ENCODE peak calls at places on chromosome 6, in seven cellular contexts. One of them, this sample, is unnamed.

GRCh38 chr6:1267057-1267732 is 44.7 kb upstream of the FOXQ1 start:
- DNase-seq in IMR-90: no peak
- DNase-seq in CD8-positive, alpha-beta T cell: no peak
- DNase-seq in PC-3: peak
- DNase-seq in right atrium auricular region: no peak
- DNase-seq in HCT116: no peak
- DNase-seq in dorsolateral prefrontal cortex: no peak
- DNase-seq in this sample: no peak

GRCh38 chr6:52087498-52087999 is at the start of gene PKHD1:
- DNase-seq in PC-3: peak
- DNase-seq in right atrium auricular region: no peak
- DNase-seq in dorsolateral prefrontal cortex: no peak
- DNase-seq in CD8-positive, alpha-beta T cell: no peak
- DNase-seq in IMR-90: peak
- DNase-seq in HCT116: peak
- DNase-seq in this sample: no peak

GRCh38 chr6:160978141-160978926 is 13.2 kb upstream of the MAP3K4 start:
- DNase-seq in PC-3: no peak
- DNase-seq in right atrium auricular region: no peak
- DNase-seq in IMR-90: peak
- DNase-seq in dorsolateral prefrontal cortex: no peak
- DNase-seq in CD8-positive, alpha-beta T cell: no peak
- DNase-seq in HCT116: no peak
- DNase-seq in this sample: no peak

GRCh38 chr6:28895131-28895812 is 28.5 kb downstream of the TRIM27 start:
- DNase-seq in PC-3: peak
- DNase-seq in right atrium auricular region: peak
- DNase-seq in dorsolateral prefrontal cortex: peak
- DNase-seq in HCT116: peak
- DNase-seq in CD8-positive, alpha-beta T cell: peak
- DNase-seq in IMR-90: peak
- DNase-seq in this sample: peak

GRCh38 chr6:119028106-119028505 is 50.4 kb downstream of the FAM184A start:
- DNase-seq in IMR-90: no peak
- DNase-seq in dorsolateral prefrontal cortex: no peak
- DNase-seq in right atrium auricular region: no peak
- DNase-seq in PC-3: no peak
- DNase-seq in HCT116: no peak
- DNase-seq in CD8-positive, alpha-beta T cell: no peak
- DNase-seq in this sample: no peak

GRCh38 chr6:141258516-141258915 is 874.2 kb upstream of the GJE1 start:
- DNase-seq in IMR-90: no peak
- DNase-seq in dorsolateral prefrontal cortex: no peak
- DNase-seq in right atrium auricular region: no peak
- DNase-seq in HCT116: no peak
- DNase-seq in CD8-positive, alpha-beta T cell: no peak
- DNase-seq in PC-3: no peak
- DNase-seq in this sample: no peak

GRCh38 chr6:5984150-5985089 is 22.3 kb downstream of the NRN1 start:
- DNase-seq in dorsolateral prefrontal cortex: no peak
- DNase-seq in right atrium auricular region: no peak
- DNase-seq in IMR-90: no peak
- DNase-seq in PC-3: no peak
- DNase-seq in HCT116: no peak
- DNase-seq in CD8-positive, alpha-beta T cell: no peak
- DNase-seq in this sample: peak

GRCh38 chr6:109625199-109625598 is 65.8 kb downstream of the AK9 start:
- DNase-seq in IMR-90: no peak
- DNase-seq in HCT116: no peak
- DNase-seq in right atrium auricular region: no peak
- DNase-seq in CD8-positive, alpha-beta T cell: no peak
- DNase-seq in dorsolateral prefrontal cortex: no peak
- DNase-seq in PC-3: no peak
- DNase-seq in this sample: no peak

GRCh38 chr6:164133095-164133494 is 718.6 kb downstream of the QKI start:
- DNase-seq in HCT116: peak
- DNase-seq in right atrium auricular region: no peak
- DNase-seq in dorsolateral prefrontal cortex: no peak
- DNase-seq in PC-3: peak
- DNase-seq in CD8-positive, alpha-beta T cell: no peak
- DNase-seq in IMR-90: no peak
- DNase-seq in this sample: no peak

GRCh38 chr6:41724638-41725501 is 10.5 kb downstream of the TFEB start:
- DNase-seq in IMR-90: no peak
- DNase-seq in CD8-positive, alpha-beta T cell: no peak
- DNase-seq in PC-3: no peak
- DNase-seq in HCT116: no peak
- DNase-seq in dorsolateral prefrontal cortex: no peak
- DNase-seq in right atrium auricular region: no peak
- DNase-seq in this sample: no peak

GRCh38 chr6:53579338-53579737 is 34.4 kb upstream of the GCLC start:
- DNase-seq in PC-3: no peak
- DNase-seq in dorsolateral prefrontal cortex: no peak
- DNase-seq in right atrium auricular region: no peak
- DNase-seq in IMR-90: no peak
- DNase-seq in CD8-positive, alpha-beta T cell: no peak
- DNase-seq in HCT116: no peak
- DNase-seq in this sample: no peak

GRCh38 chr6:16391451-16391912 is 153.1 kb downstream of the GMPR start:
- DNase-seq in CD8-positive, alpha-beta T cell: no peak
- DNase-seq in HCT116: no peak
- DNase-seq in IMR-90: peak
- DNase-seq in PC-3: no peak
- DNase-seq in dorsolateral prefrontal cortex: no peak
- DNase-seq in right atrium auricular region: no peak
- DNase-seq in this sample: no peak

GRCh38 chr6:154690857-154691256 is 42.4 kb upstream of the SCAF8 start:
- DNase-seq in PC-3: no peak
- DNase-seq in CD8-positive, alpha-beta T cell: no peak
- DNase-seq in HCT116: no peak
- DNase-seq in right atrium auricular region: no peak
- DNase-seq in dorsolateral prefrontal cortex: no peak
- DNase-seq in IMR-90: no peak
- DNase-seq in this sample: no peak

GRCh38 chr6:161226005-161226964 is 47.6 kb downstream of the AGPAT4 start:
- DNase-seq in dorsolateral prefrontal cortex: no peak
- DNase-seq in PC-3: no peak
- DNase-seq in IMR-90: no peak
- DNase-seq in HCT116: no peak
- DNase-seq in right atrium auricular region: no peak
- DNase-seq in CD8-positive, alpha-beta T cell: peak
- DNase-seq in this sample: no peak

GRCh38 chr6:5184878-5185277 is 75.9 kb downstream of the LYRM4 start:
- DNase-seq in HCT116: no peak
- DNase-seq in dorsolateral prefrontal cortex: no peak
- DNase-seq in CD8-positive, alpha-beta T cell: no peak
- DNase-seq in PC-3: no peak
- DNase-seq in right atrium auricular region: no peak
- DNase-seq in IMR-90: no peak
- DNase-seq in this sample: no peak

GRCh38 chr6:128520436-128521301 is at the start of gene PTPRK:
- DNase-seq in IMR-90: peak
- DNase-seq in dorsolateral prefrontal cortex: peak
- DNase-seq in PC-3: peak
- DNase-seq in HCT116: peak
- DNase-seq in right atrium auricular region: peak
- DNase-seq in CD8-positive, alpha-beta T cell: peak
- DNase-seq in this sample: peak

GRCh38 chr6:38944655-38945279 is 103.8 kb upstream of the GLP1R start:
- DNase-seq in HCT116: no peak
- DNase-seq in dorsolateral prefrontal cortex: no peak
- DNase-seq in IMR-90: no peak
- DNase-seq in PC-3: no peak
- DNase-seq in right atrium auricular region: no peak
- DNase-seq in CD8-positive, alpha-beta T cell: no peak
- DNase-seq in this sample: no peak

GRCh38 chr6:24951831-24952299 is 16.1 kb upstream of the RIPOR2 start:
- DNase-seq in dorsolateral prefrontal cortex: no peak
- DNase-seq in CD8-positive, alpha-beta T cell: peak
- DNase-seq in IMR-90: no peak
- DNase-seq in HCT116: no peak
- DNase-seq in PC-3: no peak
- DNase-seq in right atrium auricular region: no peak
- DNase-seq in this sample: no peak

GRCh38 chr6:33249732-33250625 is 21.7 kb downstream of the VPS52 start:
- DNase-seq in CD8-positive, alpha-beta T cell: no peak
- DNase-seq in dorsolateral prefrontal cortex: no peak
- DNase-seq in right atrium auricular region: no peak
- DNase-seq in PC-3: peak
- DNase-seq in IMR-90: peak
- DNase-seq in HCT116: no peak
- DNase-seq in this sample: peak

GRCh38 chr6:66326228-66326627 is 619.2 kb upstream of the EYS start:
- DNase-seq in right atrium auricular region: no peak
- DNase-seq in CD8-positive, alpha-beta T cell: no peak
- DNase-seq in PC-3: peak
- DNase-seq in IMR-90: no peak
- DNase-seq in dorsolateral prefrontal cortex: no peak
- DNase-seq in HCT116: no peak
- DNase-seq in this sample: no peak

GRCh38 chr6:43436577-43437282 is 9.4 kb downstream of the ABCC10 start:
- DNase-seq in HCT116: no peak
- DNase-seq in CD8-positive, alpha-beta T cell: no peak
- DNase-seq in dorsolateral prefrontal cortex: no peak
- DNase-seq in PC-3: peak
- DNase-seq in right atrium auricular region: no peak
- DNase-seq in IMR-90: peak
- DNase-seq in this sample: no peak

GRCh38 chr6:72620866-72621242 is 1.0 kb upstream of the KCNQ5 start:
- DNase-seq in HCT116: no peak
- DNase-seq in IMR-90: no peak
- DNase-seq in right atrium auricular region: no peak
- DNase-seq in PC-3: no peak
- DNase-seq in CD8-positive, alpha-beta T cell: peak
- DNase-seq in dorsolateral prefrontal cortex: no peak
- DNase-seq in this sample: peak
- H3K27ac ChIP-seq in HCT116: no peak
- H3K27ac ChIP-seq in IMR-90: no peak
- H3K27ac ChIP-seq in right atrium auricular region: no peak
- H3K27ac ChIP-seq in PC-3: no peak
- H3K27ac ChIP-seq in CD8-positive, alpha-beta T cell: peak
- H3K27ac ChIP-seq in dorsolateral prefrontal cortex: peak
- H3K27ac ChIP-seq in this sample: peak

DNA sequence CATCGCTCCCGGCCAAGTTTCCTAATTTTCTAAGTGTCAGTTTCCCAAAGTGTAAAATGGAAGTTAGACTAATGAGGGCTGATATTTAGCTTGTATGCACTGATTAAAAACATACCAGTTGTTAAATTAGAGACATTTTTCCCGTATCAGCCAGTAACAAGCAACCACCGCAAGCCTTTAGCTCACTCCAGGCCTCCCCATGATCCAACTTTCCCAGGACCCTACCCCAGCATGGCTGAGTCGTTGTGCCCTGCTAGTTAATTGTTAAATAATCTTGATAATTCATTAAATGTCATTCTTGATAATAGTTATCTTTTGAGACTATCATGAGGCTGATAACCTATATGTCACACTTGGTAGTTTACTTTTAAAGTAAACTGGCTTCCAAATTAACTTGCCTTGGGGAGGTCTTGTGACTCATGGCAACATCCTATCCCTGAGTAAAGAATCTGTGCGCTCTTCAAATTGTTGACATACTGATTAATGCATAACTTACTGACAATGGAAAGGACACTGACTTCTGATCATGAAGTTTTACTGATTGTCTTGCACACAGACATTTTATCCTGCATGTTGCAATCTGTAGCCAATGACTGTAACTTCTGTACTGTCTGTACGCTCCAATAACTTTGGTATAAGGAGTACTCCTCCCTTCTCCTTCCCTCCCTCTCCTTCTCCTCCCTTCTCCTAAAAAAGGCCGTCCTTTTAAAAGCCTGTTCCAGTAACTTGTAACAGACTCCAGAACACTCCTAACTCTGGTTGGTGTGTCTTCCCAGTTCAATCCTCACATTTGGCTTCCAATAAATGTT is 6.3 kb upstream of the GTF3C6 start:
- DNase-seq in HCT116: no peak
- DNase-seq in CD8-positive, alpha-beta T cell: no peak
- DNase-seq in PC-3: peak
- DNase-seq in dorsolateral prefrontal cortex: no peak
- DNase-seq in right atrium auricular region: no peak
- DNase-seq in IMR-90: peak
- DNase-seq in this sample: no peak
- H3K27ac ChIP-seq in HCT116: no peak
- H3K27ac ChIP-seq in CD8-positive, alpha-beta T cell: no peak
- H3K27ac ChIP-seq in PC-3: peak
- H3K27ac ChIP-seq in dorsolateral prefrontal cortex: no peak
- H3K27ac ChIP-seq in right atrium auricular region: no peak
- H3K27ac ChIP-seq in IMR-90: no peak
- H3K27ac ChIP-seq in this sample: no peak

DNA sequence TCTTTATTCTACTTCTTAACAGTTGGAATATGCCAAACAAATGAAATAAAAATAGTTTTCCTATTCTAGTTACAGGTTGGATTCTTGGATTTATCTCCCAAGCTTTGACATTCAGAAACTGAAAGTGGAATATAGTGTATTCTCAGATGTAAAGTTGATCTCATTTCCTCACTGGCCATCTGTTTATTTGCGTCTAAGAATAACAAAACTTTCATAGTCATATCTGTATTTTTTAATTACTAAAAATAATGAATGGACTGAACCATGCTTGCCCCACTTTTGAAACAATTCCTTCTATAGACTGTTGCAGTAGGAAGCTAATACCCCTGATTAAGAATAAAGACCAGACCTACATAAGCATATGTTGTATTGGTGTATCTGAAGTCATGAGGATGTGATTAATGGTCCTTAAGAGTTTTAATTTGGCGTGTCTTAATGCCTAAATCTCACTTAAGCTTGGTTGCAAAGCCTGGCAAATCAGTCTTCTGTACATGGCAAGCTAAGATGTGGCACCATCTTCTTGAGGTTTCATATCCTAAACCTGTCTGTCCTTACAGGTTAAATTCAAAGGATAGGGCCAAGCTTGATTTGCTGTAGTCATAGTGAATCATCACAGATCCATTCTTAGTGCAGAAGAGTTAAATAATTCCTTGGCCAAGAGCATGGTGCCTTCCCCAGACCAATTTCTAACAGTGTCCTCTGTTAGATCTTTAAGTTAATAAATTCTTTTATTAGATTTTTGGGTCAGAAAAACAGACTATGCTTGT is 58.9 kb downstream of the FOXO3 start:
- DNase-seq in HCT116: no peak
- DNase-seq in right atrium auricular region: no peak
- DNase-seq in dorsolateral prefrontal cortex: no peak
- DNase-seq in CD8-positive, alpha-beta T cell: no peak
- DNase-seq in PC-3: peak
- DNase-seq in IMR-90: peak
- DNase-seq in this sample: no peak
- H3K27ac ChIP-seq in HCT116: no peak
- H3K27ac ChIP-seq in right atrium auricular region: peak
- H3K27ac ChIP-seq in dorsolateral prefrontal cortex: no peak
- H3K27ac ChIP-seq in CD8-positive, alpha-beta T cell: no peak
- H3K27ac ChIP-seq in PC-3: no peak
- H3K27ac ChIP-seq in IMR-90: no peak
- H3K27ac ChIP-seq in this sample: peak

DNA sequence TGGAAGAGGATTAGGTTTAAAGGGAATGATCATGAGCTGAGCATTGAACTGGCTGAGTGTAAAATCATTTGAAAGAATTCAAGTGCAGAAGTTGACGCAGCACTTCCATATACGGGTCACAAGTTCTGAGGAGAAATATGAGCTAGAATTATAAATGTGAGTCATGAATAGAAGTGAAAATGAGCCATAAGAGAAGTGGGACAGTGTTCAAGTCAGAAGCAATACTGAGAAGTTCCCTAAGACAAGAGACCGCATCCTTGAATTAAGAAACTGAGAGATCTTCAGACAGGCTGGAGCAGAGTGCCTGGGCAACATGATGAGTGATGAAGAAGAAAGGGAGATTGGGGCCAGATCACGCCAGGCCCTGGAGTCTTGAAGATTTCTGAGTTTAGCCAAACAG is 209.7 kb downstream of the TBX18 start:
- DNase-seq in right atrium auricular region: no peak
- DNase-seq in IMR-90: no peak
- DNase-seq in HCT116: no peak
- DNase-seq in CD8-positive, alpha-beta T cell: no peak
- DNase-seq in dorsolateral prefrontal cortex: no peak
- DNase-seq in PC-3: no peak
- DNase-seq in this sample: no peak
- H3K27ac ChIP-seq in right atrium auricular region: no peak
- H3K27ac ChIP-seq in IMR-90: no peak
- H3K27ac ChIP-seq in HCT116: no peak
- H3K27ac ChIP-seq in CD8-positive, alpha-beta T cell: no peak
- H3K27ac ChIP-seq in dorsolateral prefrontal cortex: no peak
- H3K27ac ChIP-seq in PC-3: no peak
- H3K27ac ChIP-seq in this sample: no peak

This sample was measured in coronary artery.